ENCODE peak calls at places on chromosomes 16 and 17, in four cellular contexts. D, F, O and X are unnamed samples.
A peak's percentile ranks its signal among the peaks of the same experiment; 100 is the strongest.

GRCh38 chr17:66383353-66383752 is 80.9 kb downstream of the PRKCA start:
- DNase-seq in O (no peak), D (no peak), F (no peak), X (no peak)

GRCh38 chr17:7687072-7687907 is at the start of gene TP53:
- DNase-seq in F (peak; percentile 93), D (peak; percentile 84), O (peak; percentile 94), X (peak; percentile 94)

GRCh38 chr17:51608251-51608933 is 348.0 kb downstream of the UTP18 start:
- DNase-seq in O (no peak), D (no peak), F (no peak), X (no peak)

GRCh38 chr16:88384222-88385111 is 1.7 kb downstream of the ZNF469 start:
- DNase-seq in F (no peak), D (no peak), O (no peak), X (no peak)

GRCh38 chr16:23711785-23712184 is 1.2 kb downstream of the ERN2 start:
- DNase-seq in F (no peak), D (no peak), O (no peak), X (peak; percentile 68)

GRCh38 chr16:578870-579405 is 9.2 kb downstream of the PIGQ start:
- DNase-seq in F (peak; percentile 78), O (no peak), D (peak; percentile 41), X (peak; percentile 83)

GRCh38 chr17:64773836-64774761 is 112.0 kb upstream of the SMURF2 start:
- DNase-seq in D (no peak), F (no peak), O (peak; percentile 77), X (peak; percentile 68)

GRCh38 chr16:48113471-48113870 is 42.3 kb downstream of the ABCC12 start:
- DNase-seq in O (no peak), F (no peak), D (no peak), X (peak; percentile 5)

GRCh38 chr17:34777044-34777443 is 184.2 kb downstream of the CCT6B start:
- DNase-seq in D (no peak), O (no peak), F (no peak), X (no peak)

GRCh38 chr16:79970091-79970490 is 369.6 kb upstream of the MAF start:
- DNase-seq in D (no peak), F (no peak), O (no peak), X (no peak)

GRCh38 chr16:79971237-79971572 is 370.7 kb upstream of the MAF start:
- DNase-seq in O (no peak), F (no peak), D (no peak), X (no peak)

GRCh38 chr16:79972053-79972704 is 371.6 kb upstream of the MAF start:
- DNase-seq in F (no peak), O (no peak), D (no peak), X (no peak)

GRCh38 chr16:79970551-79971236 is 370.2 kb upstream of the MAF start:
- DNase-seq in F (peak; percentile 45), O (no peak), D (no peak), X (no peak)

GRCh38 chr16:79969458-79969857 is 368.9 kb upstream of the MAF start:
- DNase-seq in O (no peak), F (no peak), D (no peak), X (no peak)
- H3K4me3 ChIP-seq in O (no peak overlapping the region), F (no peak overlapping the region), D (no peak overlapping the region), X (no peak overlapping the region)

GRCh38 chr17:19973146-19973545 is 4.5 kb downstream of the AKAP10 start:
- DNase-seq in O (no peak), F (no peak), D (no peak), X (no peak)
- H3K27ac ChIP-seq in O (no peak overlapping the region), F (no peak overlapping the region), D (no peak overlapping the region), X (no peak overlapping the region)

GRCh38 chr17:81803728-81804558 is at the start of gene GCGR:
- DNase-seq in F (no peak), D (no peak), O (no peak), X (no peak)
- H3K4me3 ChIP-seq in F (no peak within 1 kb of the TSS), D (no peak within 1 kb of the TSS), O (peak within 1 kb of the TSS; percentile 46), X (no peak within 1 kb of the TSS)

DNA sequence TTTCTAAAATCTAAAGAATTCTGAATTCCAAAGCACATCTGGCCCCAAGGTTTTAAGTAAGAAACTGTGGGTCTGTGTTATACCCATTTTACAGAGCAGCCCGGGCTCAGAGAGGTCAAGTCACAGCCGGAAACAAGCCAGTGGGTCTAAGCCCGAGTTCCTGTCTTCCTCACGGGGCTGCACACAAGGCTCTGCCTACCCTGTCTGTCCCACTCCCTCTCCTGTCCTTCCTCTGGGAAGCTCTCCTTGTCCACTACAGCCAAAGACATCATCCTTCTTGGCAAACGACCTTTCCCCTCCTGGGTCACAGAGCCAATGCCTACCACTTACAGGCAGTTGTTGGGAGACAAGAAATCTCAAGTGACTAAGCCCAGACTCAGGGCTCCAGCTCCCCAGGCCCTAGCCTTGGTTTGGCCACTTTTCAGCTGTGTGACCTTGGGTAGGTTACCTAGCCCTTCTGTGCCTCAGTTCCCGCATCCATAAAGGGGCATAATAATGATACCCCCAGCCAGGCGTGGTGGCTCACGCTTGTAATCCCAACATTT is 55.6 kb upstream of the MAP3K14 start:
- DNase-seq in F (peak; percentile 14), O (peak; percentile 52), D (no peak), X (no peak)
- H3K27ac ChIP-seq in F (peak overlapping the region; percentile 86), O (peak overlapping the region; percentile 84), D (no peak overlapping the region), X (no peak overlapping the region)

GRCh38 chr16:28207425-28207824 is 4.3 kb downstream of the XPO6 start:
- DNase-seq in D (no peak), O (no peak), F (no peak), X (no peak)
- H3K4me3 ChIP-seq in D (no peak overlapping the region), O (no peak overlapping the region), F (no peak overlapping the region), X (no peak overlapping the region)

DNA sequence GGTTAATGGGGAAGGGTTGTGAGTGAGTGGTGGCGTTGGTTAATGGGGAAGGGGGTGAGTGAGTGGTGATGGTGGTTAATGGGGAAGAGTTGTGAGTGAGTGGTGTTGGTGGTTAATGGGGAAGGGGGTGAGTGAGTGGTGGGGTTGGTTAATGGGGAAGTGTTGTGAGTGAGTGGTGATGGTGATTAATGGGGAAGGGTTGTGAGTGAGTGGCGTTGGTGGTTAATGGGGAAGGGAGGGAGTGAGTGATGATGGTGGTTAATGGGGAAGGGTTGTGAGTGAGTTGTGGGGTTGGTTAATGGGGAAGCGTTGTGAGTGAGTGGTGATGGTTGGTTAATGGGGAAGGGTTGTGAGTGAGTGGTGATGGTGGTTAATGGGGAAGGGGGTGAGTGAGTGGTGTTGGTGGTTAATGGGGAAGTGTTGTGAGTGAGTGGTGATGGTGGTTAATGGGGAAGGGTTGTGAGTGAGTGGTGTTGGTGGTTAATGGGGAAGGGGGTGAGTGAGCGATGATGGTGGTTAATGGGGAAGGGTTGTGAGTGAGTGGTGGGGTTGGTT is 21.3 kb upstream of the CPNE2 start:
- DNase-seq in D (no peak), O (no peak), F (no peak), X (no peak)
- H3K27ac ChIP-seq in D (peak overlapping the region; percentile 28), O (no peak overlapping the region), F (no peak overlapping the region), X (no peak overlapping the region)

DNA sequence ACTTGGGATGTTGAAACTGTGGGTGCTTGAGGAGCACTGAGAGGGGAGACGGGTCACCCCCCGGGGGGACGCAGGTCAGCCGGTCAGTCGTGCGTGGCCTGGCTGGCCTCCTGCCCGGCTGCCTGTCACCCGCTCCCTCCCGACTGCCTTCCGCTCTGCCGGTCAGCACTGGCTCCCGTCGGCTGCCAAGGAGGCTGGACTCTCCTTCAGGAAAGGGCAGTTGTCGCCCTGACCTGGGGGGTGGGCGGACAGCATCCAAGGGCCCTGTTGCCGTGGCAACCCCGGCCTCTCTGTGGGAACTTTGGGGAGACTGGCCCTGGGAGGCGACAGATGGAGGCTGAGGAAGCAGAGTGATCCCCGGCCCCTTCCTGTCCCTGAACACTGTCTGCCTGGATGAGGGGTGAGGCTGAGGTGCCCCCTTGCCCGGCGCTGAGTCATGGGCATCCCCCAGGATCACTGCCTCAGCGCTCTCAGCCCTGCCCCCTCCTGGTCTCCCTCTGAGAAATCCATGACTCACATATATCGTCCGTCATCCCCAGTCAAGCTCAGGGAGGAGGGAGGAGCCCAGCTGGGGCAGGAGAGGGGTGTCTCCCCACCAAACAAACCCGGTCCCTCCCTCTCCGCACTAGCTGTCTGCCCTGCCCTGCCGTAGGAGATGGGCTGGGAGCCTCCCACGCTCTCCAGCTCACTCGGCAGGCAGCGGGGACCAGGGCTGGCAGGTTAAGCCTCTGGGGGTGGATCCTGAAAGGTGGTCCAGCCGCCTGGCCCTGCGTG is at the start of gene ADGRG1:
- DNase-seq in D (no peak), O (no peak), F (peak; percentile 94), X (peak; percentile 44)
- H3K4me3 ChIP-seq in D (no peak within 1 kb of the TSS), O (peak within 1 kb of the TSS; percentile 38), F (peak within 1 kb of the TSS; percentile 52), X (no peak within 1 kb of the TSS)

DNA sequence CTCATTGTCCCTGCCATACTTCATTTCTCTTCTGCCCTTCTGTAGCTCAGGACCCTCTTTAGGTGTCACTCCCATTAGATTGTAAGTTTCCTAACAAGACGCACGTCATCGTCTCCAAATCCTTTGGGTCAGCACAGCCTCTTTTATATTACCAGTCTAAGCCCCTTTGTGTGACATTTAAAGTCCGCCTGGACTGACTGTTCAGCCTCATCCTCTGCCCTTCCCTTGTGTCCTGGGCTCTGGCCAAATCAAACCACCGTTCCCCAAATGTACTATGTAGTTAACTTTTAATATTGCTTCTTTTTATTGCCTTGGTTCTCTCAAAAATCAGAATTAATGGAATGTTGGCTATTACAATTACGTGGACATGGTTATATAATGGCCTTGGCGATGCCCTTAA is 38.2 kb downstream of the PITPNC1 start:
- DNase-seq in D (no peak), O (no peak), F (no peak), X (no peak)
- H3K27ac ChIP-seq in D (no peak overlapping the region), O (no peak overlapping the region), F (no peak overlapping the region), X (no peak overlapping the region)